ENCODE peak calls at places on chromosomes 5 and 9, in five cellular contexts. A, R, M, Y and E are unnamed samples.

GRCh38 chr5:139650689-139651501 is 2.7 kb downstream of the CXXC5 start:
- DNase-seq in A (peak), R (peak), M (peak), Y (no peak), E (no peak)

GRCh38 chr5:134574521-134574920 is 49.1 kb downstream of the JADE2 start:
- DNase-seq in A (no peak), R (no peak), M (no peak), Y (no peak), E (no peak)

GRCh38 chr5:115551415-115551814 is 6.8 kb upstream of the FEM1C start:
- DNase-seq in A (peak), R (no peak), M (no peak), Y (no peak), E (no peak)

GRCh38 chr5:27124590-27124989 is 86.2 kb upstream of the CDH9 start:
- DNase-seq in A (peak), R (peak), M (peak), Y (no peak), E (peak)

GRCh38 chr9:107733530-107733907 is 243.9 kb upstream of the KLF4 start:
- DNase-seq in A (no peak), R (no peak), M (no peak), Y (no peak), E (no peak)

GRCh38 chr9:92715488-92716231 is 45.7 kb upstream of the IPPK start:
- DNase-seq in A (peak), R (no peak), M (no peak), Y (no peak), E (no peak)

GRCh38 chr5:170430871-170431437 is 41.8 kb upstream of the KCNMB1 start:
- DNase-seq in A (no peak), R (peak), M (no peak), Y (no peak), E (no peak)

GRCh38 chr5:2219149-2219776 is 336.5 kb upstream of the IRX4 start:
- DNase-seq in A (no peak), R (no peak), M (no peak), Y (no peak), E (no peak)

GRCh38 chr9:124042168-124042775 is 30.7 kb downstream of the LHX2 start:
- DNase-seq in A (no peak), R (peak), M (no peak), Y (no peak), E (no peak)

GRCh38 chr9:113987526-113987925 is 90.6 kb downstream of the AMBP start:
- DNase-seq in A (no peak), R (no peak), M (no peak), Y (no peak), E (no peak)

GRCh38 chr9:38671748-38672147 is 48.2 kb downstream of the FAM240B start:
- DNase-seq in A (no peak), R (no peak), M (no peak), Y (peak), E (no peak)

GRCh38 chr9:112570731-112571167 is 84.1 kb downstream of the KIAA1958 start:
- DNase-seq in A (no peak), R (no peak), M (peak), Y (no peak), E (no peak)
- TF ChIP-seq FOXM1 in A (no peak), R (no peak), M (no peak), Y (no peak), E (no peak)

GRCh38 chr5:58156354-58156753 is 303.5 kb downstream of the PLK2 start:
- DNase-seq in A (no peak), R (no peak), M (no peak), Y (no peak), E (no peak)
- TF ChIP-seq FOXM1 in A (no peak), R (no peak), M (no peak), Y (no peak), E (no peak)

DNA sequence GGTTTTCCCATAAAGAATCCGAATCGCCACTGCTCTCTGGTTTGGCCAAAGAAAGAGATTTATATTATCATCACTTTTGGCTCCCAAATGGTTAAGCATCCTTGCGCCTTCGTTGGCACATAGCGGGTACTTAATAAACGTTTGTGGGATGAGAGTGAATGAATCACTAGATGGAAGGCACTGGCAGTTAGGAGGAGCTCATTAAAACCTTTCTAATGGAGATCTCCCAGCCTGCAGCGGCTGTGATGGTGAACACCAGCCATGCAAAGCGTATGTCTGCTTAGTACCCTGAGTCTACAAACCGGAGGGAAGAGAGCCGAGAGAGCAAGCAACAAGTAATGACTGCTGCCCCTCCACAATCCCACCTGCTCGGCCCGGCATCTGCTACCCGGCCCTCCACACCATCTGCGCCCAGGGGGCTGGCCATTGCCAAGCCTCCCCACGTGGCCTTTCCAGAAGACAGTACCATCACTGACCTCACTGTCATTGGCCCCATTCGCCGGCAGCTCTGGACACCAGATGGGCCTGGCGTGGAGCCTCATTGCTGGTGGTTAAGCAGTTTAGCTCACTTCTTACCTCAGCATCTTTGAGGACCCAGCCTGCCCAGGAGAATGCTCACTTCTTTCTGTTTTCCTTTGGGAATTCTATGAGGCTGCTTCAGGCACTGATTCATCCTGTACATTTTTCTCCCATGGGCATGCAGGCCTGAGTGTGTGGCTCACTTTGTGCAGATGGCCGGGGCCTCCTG is 39.3 kb upstream of the ANKRD33B start:
- DNase-seq in A (no peak), R (peak), M (no peak), Y (no peak), E (no peak)
- TF ChIP-seq FOXM1 in A (no peak), R (no peak), M (no peak), Y (no peak), E (no peak)

GRCh38 chr9:86389648-86390047 is 35.4 kb upstream of the TUT7 start:
- DNase-seq in A (no peak), R (no peak), M (no peak), Y (no peak), E (no peak)

DNA sequence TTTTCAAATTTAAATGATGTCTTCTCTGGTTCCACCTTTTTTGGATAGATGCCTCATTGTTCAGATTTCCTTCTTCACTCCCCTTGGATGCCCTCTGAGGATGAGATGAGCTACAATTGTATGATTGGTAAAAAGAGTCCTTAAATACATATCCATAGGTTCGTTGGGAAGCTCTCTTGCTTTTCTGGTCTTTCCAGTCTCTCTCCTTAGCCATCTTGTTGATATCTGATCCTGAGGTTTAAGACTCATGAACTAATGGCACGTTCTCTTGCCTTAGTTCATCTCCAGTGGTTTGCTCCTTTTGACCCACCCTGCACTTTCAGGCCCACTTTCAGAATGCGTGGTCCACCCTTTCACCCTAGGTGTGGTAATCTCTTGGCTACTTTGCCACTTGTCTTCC is 33.2 kb upstream of the TUT7 start:
- DNase-seq in A (no peak), R (no peak), M (no peak), Y (no peak), E (no peak)
- TF ChIP-seq FOXM1 in A (no peak), R (no peak), M (no peak), Y (no peak), E (no peak)

DNA sequence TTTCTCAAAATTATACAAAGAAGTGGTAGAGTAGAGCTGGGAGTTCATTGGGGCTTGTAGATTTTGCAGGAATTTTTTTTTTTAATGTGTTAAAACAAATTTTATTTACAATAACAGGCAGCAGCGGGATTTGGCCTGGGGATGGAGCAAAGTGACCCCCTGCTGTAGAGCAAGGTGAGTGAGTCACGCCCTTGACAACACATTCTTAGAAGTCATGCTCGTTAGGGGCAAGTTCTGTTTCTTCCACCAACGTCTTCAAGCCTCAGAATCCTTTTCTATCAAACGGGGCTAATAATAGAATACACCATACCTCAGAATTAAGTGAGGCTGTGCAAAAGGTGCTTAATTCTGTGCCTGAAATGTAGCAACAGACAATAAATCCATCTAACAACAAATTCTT is 1.1 kb upstream of the ANKDD1B start:
- DNase-seq in A (peak), R (no peak), M (no peak), Y (no peak), E (no peak)
- TF ChIP-seq FOXM1 in A (no peak), R (no peak), M (no peak), Y (no peak), E (no peak)

DNA sequence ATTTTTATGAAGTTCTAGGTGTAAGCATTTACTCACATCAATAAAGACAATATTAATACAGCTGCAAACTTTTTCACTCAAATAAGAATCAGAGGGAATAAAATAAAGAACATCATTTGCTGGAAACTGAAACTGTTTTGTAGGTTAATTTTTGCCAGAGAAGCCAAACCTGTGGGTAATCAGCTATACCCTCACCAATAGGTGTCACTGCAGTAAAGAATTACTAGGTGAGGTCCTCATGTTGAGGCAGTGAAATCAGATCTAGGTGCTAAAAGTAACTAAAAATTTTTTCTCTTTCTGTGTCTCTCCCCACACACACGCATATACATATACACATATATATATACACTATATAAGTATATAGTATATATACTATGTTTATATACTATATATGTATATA is 1016.3 kb upstream of the SEMA6A start:
- DNase-seq in A (no peak), R (peak), M (peak), Y (no peak), E (peak)
- TF ChIP-seq FOXM1 in A (no peak), R (no peak), M (no peak), Y (no peak), E (no peak)

GRCh38 chr5:30747412-30747811 is 446.1 kb upstream of the CDH6 start:
- DNase-seq in A (no peak), R (no peak), M (no peak), Y (no peak), E (no peak)

GRCh38 chr5:30749971-30750370 is 443.5 kb upstream of the CDH6 start:
- DNase-seq in A (no peak), R (no peak), M (no peak), Y (no peak), E (no peak)

DNA sequence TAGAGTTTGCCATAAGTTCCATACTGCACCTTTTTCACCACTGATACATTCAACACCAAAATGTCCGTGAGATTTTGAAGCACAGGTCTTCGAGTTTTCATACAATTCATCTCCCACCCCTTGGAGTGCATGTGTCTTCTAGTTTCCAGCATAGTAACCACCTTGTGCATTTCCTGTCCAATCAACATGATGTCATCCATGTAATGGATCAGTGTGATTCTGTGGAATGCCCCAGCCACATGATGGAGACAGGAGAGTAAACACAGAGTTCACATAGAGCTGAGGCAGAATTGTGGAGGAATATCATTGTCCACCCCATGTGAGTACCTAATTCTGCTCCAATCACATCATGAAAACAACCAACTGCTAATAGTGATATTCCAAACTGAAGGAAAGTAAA is 441.5 kb upstream of the CDH6 start:
- DNase-seq in A (no peak), R (no peak), M (no peak), Y (no peak), E (no peak)
- TF ChIP-seq FOXM1 in A (no peak), R (no peak), M (no peak), Y (no peak), E (no peak)

GRCh38 chr5:78518365-78519197 is 130.0 kb downstream of the LHFPL2 start:
- DNase-seq in A (no peak), R (no peak), M (peak), Y (no peak), E (no peak)
- TF ChIP-seq FOXM1 in A (no peak), R (no peak), M (no peak), Y (no peak), E (no peak)

GRCh38 chr5:150498501-150498900 is 9.4 kb upstream of the NDST1 start:
- DNase-seq in A (no peak), R (no peak), M (no peak), Y (no peak), E (no peak)

GRCh38 chr5:150497274-150497988 is 10.5 kb upstream of the NDST1 start:
- DNase-seq in A (no peak), R (peak), M (no peak), Y (no peak), E (peak)

GRCh38 chr5:150496534-150496933 is 11.4 kb upstream of the NDST1 start:
- DNase-seq in A (no peak), R (no peak), M (no peak), Y (no peak), E (no peak)

GRCh38 chr5:150497989-150498317 is 10.0 kb upstream of the NDST1 start:
- DNase-seq in A (no peak), R (no peak), M (no peak), Y (no peak), E (no peak)

DNA sequence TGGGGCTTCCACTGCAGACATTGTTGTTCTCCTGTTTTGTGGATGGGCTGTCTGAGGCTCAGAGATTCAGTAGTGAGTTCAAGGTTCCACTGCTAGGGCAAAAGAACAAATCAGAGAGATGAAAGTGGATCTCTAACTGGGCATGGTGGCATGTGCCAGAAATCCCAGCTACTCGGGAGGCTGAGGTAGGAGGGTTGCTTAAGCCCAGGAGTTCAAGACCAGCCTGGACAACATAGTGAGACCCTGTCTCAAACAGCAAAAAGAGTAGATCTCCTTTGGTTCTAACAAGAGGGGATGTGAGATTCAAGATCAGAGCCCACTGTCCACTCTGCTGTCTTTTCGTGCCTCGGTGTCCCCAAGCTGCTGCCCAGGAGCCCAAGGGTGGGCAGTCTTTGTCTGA is 11.8 kb upstream of the NDST1 start:
- DNase-seq in A (no peak), R (no peak), M (no peak), Y (no peak), E (no peak)
- TF ChIP-seq FOXM1 in A (no peak), R (no peak), M (no peak), Y (no peak), E (no peak)